ENCODE peak calls at places on chromosomes 11 and 22, in eight cellular contexts. I is stomach, V is psoas muscle, N is heart left ventricle, F is Panc1, Q is gastrocnemius medialis, T is sigmoid colon, U is GM23338. M is an unnamed sample. For H3K27me3, the result is how much of the 10 kb centered on the place peaks cover.

GRCh38 chr11:47106839-47107520 is 69.7 kb downstream of the ARFGAP2 start:
- DNase-seq in F (no peak), U (no peak), N (no peak), T (no peak), I (no peak), Q (no peak), V (no peak), M (no peak)

GRCh38 chr22:21567456-21568206 is at the start of gene UBE2L3:
- DNase-seq in F (no peak), V (peak), U (peak), N (peak), Q (peak), T (peak), I (peak), M (peak)

GRCh38 chr22:27504360-27504759 is 297.2 kb downstream of the MN1 start:
- DNase-seq in T (no peak), V (peak), F (no peak), N (no peak), Q (peak), I (no peak), U (no peak), M (no peak)

GRCh38 chr11:112024178-112024777 is 930 bp upstream of the DLAT start:
- DNase-seq in F (no peak), U (peak), N (no peak), V (no peak), I (no peak), T (no peak), Q (no peak), M (no peak)

GRCh38 chr11:119372260-119373058 is 9.0 kb downstream of the USP2 start:
- DNase-seq in I (no peak), Q (peak), T (no peak), F (no peak), V (peak), U (no peak), N (no peak), M (no peak)

GRCh38 chr11:76577199-76577920 is 93.2 kb downstream of the LRRC32 start:
- DNase-seq in U (no peak), Q (no peak), V (no peak), I (no peak), F (no peak), T (peak), N (peak), M (no peak)

GRCh38 chr11:110430267-110431211 is 791 bp downstream of the FDX1 start:
- DNase-seq in V (no peak), U (peak), F (no peak), Q (peak), I (peak), N (peak), T (peak), M (no peak)

GRCh38 chr22:31122532-31123291 is at the start of gene INPP5J:
- DNase-seq in N (peak), T (peak), F (no peak), U (peak), Q (peak), V (peak), I (peak), M (no peak)

GRCh38 chr11:14336507-14337503 is 22.2 kb downstream of the RRAS2 start:
- DNase-seq in I (no peak), F (peak), Q (no peak), T (no peak), U (no peak), N (no peak), V (no peak), M (no peak)

GRCh38 chr22:37212174-37212906 is at the start of gene SSTR3:
- DNase-seq in U (peak), I (no peak), F (no peak), V (no peak), Q (no peak), N (no peak), T (peak), M (no peak)

GRCh38 chr22:24595863-24596262 is 3.0 kb upstream of the LRRC75B start:
- DNase-seq in I (no peak), V (no peak), T (peak), Q (no peak), N (no peak), F (no peak), U (no peak), M (no peak)

GRCh38 chr11:95919514-95919913 is 4.4 kb downstream of the MTMR2 start:
- DNase-seq in V (no peak), U (no peak), F (no peak), T (no peak), N (no peak), Q (no peak), I (no peak), M (no peak)

GRCh38 chr22:47376322-47376700 is 613.9 kb downstream of the TBC1D22A start:
- DNase-seq in U (no peak), V (no peak), F (no peak), I (no peak), N (no peak), T (peak), Q (no peak), M (no peak)

GRCh38 chr11:131867457-131868257 is 497.2 kb downstream of the NTM start:
- DNase-seq in N (peak), T (peak), V (peak), F (peak), I (peak), Q (peak), U (peak), M (peak)

GRCh38 chr11:119755351-119756071 is 26.5 kb upstream of the NECTIN1 start:
- DNase-seq in V (no peak), N (no peak), U (no peak), I (no peak), T (no peak), Q (no peak), F (no peak), M (no peak)

GRCh38 chr11:102800774-102801173 is 2.8 kb upstream of the MMP1 start:
- DNase-seq in U (no peak), F (no peak), N (no peak), I (no peak), Q (peak), V (no peak), T (peak), M (no peak)

GRCh38 chr11:95805869-95806268 is 15.6 kb downstream of the CEP57 start:
- DNase-seq in N (no peak), I (no peak), V (no peak), T (no peak), F (no peak), Q (no peak), U (no peak), M (no peak)

GRCh38 chr22:20016734-20017621 is at the start of gene ARVCF:
- DNase-seq in Q (peak), I (peak), N (peak), T (peak), F (no peak), V (peak), U (peak), M (peak)
- H3K27ac ChIP-seq in Q (peak), I (peak), N (no peak), T (peak), F (no peak), V (peak), U (no peak), M (no peak)

GRCh38 chr11:15991174-15991655 is 365.1 kb downstream of the SOX6 start:
- DNase-seq in Q (no peak), T (no peak), F (no peak), U (no peak), I (no peak), N (no peak), V (no peak), M (no peak)
- H3K27me3 ChIP-seq in Q (under half), T (under half), F (under half), U (half or more), I (under half), N (under half), V (under half), M (under half)

DNA sequence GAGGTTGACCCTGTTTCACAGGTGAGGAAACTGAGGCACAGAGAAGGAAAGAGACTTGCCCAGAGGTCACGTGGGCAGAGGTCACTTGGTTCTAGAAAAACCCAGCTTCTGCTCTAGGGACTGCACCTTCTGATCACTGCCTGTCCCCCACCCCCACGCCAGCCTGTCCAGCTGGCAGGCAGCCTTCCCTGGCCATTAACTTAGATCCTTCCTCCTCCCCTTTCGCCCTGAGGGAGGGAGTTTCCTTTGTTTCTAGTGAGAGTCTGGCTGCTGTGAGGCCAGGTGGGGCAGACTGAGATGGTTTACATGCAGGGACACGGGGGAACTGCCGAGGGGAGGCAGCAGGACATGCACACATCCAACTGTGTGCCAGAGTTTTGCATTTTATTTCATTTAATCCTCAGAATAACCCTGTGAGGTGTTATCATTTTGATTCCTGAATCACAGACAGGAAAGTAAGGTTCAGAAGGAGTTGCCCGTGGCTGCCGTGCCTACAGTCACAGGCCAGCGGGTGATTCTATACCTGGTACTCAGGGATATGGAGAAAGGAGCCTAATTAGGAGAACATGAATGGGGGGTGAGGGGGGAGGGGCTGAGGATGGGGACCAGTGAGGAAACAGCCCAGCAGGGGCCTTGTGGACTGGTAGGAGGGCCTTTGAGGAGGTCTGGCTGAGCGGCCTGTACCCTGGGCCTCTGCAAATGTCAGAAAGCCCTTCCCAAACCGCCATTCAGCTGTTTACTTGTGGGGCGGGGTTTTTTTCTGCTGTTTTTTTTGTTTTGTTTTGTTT is 3.4 kb downstream of the FAM83F start:
- DNase-seq in F (no peak), Q (no peak), V (no peak), I (peak), T (no peak), N (peak), U (peak), M (peak)
- H3K27ac ChIP-seq in F (no peak), Q (no peak), V (no peak), I (peak), T (no peak), N (no peak), U (peak), M (no peak)

DNA sequence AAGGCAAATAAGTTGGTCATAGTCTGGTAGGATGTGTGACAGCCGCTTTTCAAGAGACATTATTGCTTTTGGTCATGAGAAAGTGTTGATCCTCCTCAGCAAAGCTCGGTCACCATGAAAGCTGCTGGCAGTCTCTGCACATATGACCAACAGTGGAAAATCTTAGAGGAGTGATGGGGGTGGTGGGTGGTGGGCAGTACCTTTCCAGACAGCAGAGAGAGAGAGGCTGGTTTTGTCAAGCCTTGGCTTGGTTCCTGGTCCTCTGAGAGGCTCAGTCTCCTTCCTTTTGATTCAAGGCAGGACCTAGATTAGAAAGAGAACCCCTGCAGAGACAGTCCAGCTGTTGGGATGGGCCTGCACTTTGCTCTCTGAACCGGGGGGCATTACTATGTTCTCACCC is 20.0 kb upstream of the VSIG10L2 start:
- DNase-seq in F (no peak), I (no peak), U (no peak), V (no peak), N (no peak), T (no peak), Q (no peak), M (no peak)
- H3K27me3 ChIP-seq in F (under half), I (under half), U (under half), V (under half), N (under half), T (under half), Q (under half), M (under half)

GRCh38 chr11:65003282-65003681 is 6.5 kb upstream of the BATF2 start:
- DNase-seq in F (no peak), N (no peak), U (no peak), I (no peak), V (no peak), T (no peak), Q (no peak), M (no peak)

GRCh38 chr11:65013692-65014145 is 241 bp upstream of the ARL2 start:
- DNase-seq in V (peak), F (no peak), U (peak), N (peak), I (peak), T (peak), Q (peak), M (peak)

GRCh38 chr11:65013130-65013691 is 749 bp upstream of the ARL2 start:
- DNase-seq in F (no peak), N (peak), I (peak), Q (peak), U (peak), V (peak), T (peak), M (peak)

GRCh38 chr11:65008873-65009272 is 5.1 kb upstream of the ARL2 start:
- DNase-seq in N (no peak), I (no peak), U (no peak), T (no peak), F (no peak), Q (no peak), V (no peak), M (no peak)

GRCh38 chr11:65008016-65008415 is 5.9 kb upstream of the ARL2 start:
- DNase-seq in U (no peak), T (no peak), F (no peak), V (no peak), I (no peak), N (no peak), Q (no peak), M (no peak)
- H3K27ac ChIP-seq in U (no peak), T (no peak), F (no peak), V (no peak), I (no peak), N (no peak), Q (no peak), M (no peak)

DNA sequence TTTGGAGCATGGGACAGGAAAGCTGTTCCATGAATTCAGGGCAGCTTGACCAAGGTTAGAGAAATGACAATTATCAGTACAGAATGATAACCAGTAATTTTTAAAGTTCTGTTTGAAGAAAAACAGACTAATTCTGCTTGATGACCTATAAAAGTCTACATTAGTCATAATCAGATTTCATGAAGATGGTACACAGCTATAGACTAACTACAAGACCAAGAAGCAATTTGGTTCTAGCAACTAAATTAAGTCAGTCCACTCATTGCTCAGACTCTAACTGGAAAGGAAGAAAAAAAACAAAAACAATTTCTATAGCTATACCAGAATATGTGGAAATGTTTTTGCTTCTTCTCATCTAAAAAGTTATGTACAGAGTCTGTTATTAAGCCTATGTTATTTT is 24.9 kb downstream of the MRTFA start:
- DNase-seq in Q (no peak), U (no peak), I (no peak), T (no peak), N (no peak), F (no peak), V (no peak), M (no peak)
- H3K27me3 ChIP-seq in Q (under half), U (under half), I (under half), T (under half), N (under half), F (under half), V (under half), M (under half)

DNA sequence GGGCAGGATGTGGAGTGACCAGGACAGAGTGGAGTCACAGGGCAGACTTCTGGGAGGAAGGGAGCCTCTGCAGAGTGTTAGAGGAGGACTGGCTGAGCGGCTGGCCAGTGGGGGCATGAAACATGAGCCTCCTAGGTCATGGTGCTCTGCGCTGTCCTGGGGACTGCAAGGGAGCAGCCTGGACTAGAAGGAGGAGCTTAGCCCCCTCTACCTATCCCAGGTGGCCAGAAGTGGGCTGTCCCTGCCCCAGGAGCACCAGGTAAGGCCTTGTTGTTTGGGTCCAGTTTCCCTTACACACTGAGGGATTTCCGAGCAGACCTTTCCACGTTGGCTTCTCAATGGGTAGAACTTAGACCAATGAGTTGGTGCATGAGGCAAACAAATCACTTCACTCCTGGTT is 7.4 kb downstream of the PKNOX2 start:
- DNase-seq in I (no peak), N (no peak), V (no peak), U (no peak), F (no peak), T (peak), Q (no peak), M (no peak)
- H3K27ac ChIP-seq in I (no peak), N (no peak), V (no peak), U (no peak), F (no peak), T (no peak), Q (no peak), M (no peak)

DNA sequence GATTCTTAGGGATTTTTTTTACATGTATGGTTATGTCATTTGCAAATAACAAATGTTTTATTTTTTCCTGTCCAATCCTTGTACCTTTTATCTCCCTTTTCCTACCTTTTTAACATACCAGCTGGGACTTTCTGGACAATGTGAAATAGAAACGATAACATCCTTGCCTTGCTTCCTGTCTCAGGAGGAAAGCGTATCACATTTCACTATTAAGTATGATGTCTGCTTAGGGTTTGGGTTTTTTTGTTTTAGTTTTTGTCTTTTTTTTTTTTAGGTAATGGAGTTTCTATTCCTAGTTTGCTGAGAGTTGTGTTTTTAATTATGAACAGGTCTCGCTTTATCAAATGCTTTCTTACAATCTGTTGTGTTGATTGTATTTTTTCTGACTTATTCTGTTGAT is 64.1 kb upstream of the KCNQ1OT1 start:
- DNase-seq in I (no peak), V (no peak), T (no peak), F (no peak), Q (no peak), N (no peak), U (no peak), M (no peak)
- H3K27me3 ChIP-seq in I (under half), V (under half), T (under half), F (under half), Q (under half), N (under half), U (half or more), M (under half)

GRCh38 chr11:126338346-126339055 is 17.0 kb upstream of the ST3GAL4 start:
- DNase-seq in V (no peak), N (no peak), Q (no peak), I (no peak), U (no peak), T (no peak), F (no peak), M (no peak)

GRCh38 chr11:126337472-126338241 is 17.8 kb upstream of the ST3GAL4 start:
- DNase-seq in T (no peak), F (no peak), Q (no peak), V (no peak), N (no peak), I (no peak), U (no peak), M (no peak)

GRCh38 chr11:126340960-126341709 is 14.4 kb upstream of the ST3GAL4 start:
- DNase-seq in N (no peak), T (no peak), I (no peak), V (no peak), F (no peak), U (no peak), Q (no peak), M (no peak)

GRCh38 chr11:126339866-126340434 is 15.5 kb upstream of the ST3GAL4 start:
- DNase-seq in T (peak), N (peak), I (peak), V (peak), U (no peak), Q (peak), F (no peak), M (no peak)

GRCh38 chr11:126339073-126339865 is 16.2 kb upstream of the ST3GAL4 start:
- DNase-seq in T (peak), Q (no peak), I (no peak), F (no peak), V (no peak), N (no peak), U (no peak), M (no peak)
- H3K27ac ChIP-seq in T (no peak), Q (peak), I (no peak), F (no peak), V (no peak), N (peak), U (no peak), M (no peak)